ENCODE peak calls at places on chromosome 2, in four cellular contexts. J is A549, O is AG04450, U is Peyer's patch. Y is an unnamed sample.

GRCh38 chr2:189646521-189646920 is 14.7 kb upstream of the ASNSD1 start:
- DNase-seq in U (no peak), O (no peak), J (no peak), Y (no peak)

GRCh38 chr2:181788883-181789555 is 102.5 kb upstream of the ITPRID2 start:
- DNase-seq in J (no peak), U (no peak), O (no peak), Y (no peak)

GRCh38 chr2:160494243-160494642 is 636 bp upstream of the RBMS1 start:
- DNase-seq in U (no peak), O (no peak), J (no peak), Y (no peak)

GRCh38 chr2:173358617-173359016 is 3.9 kb downstream of the CDCA7 start:
- DNase-seq in J (no peak), O (no peak), U (no peak), Y (no peak)

GRCh38 chr2:75074228-75074627 is 115.8 kb downstream of the POLE4 start:
- DNase-seq in O (no peak), J (no peak), U (no peak), Y (no peak)

GRCh38 chr2:62475172-62476011 is 30.6 kb downstream of the TMEM17 start:
- DNase-seq in J (no peak), U (no peak), O (no peak), Y (peak)

GRCh38 chr2:88669371-88670214 is 21.9 kb upstream of the RPIA start:
- DNase-seq in O (no peak), J (peak), U (peak), Y (no peak)

GRCh38 chr2:8611712-8612111 is 70.1 kb upstream of the ID2 start:
- DNase-seq in O (no peak), J (no peak), U (no peak), Y (no peak)

GRCh38 chr2:44286884-44287638 is 11.8 kb downstream of the SLC3A1 start:
- DNase-seq in J (no peak), U (no peak), O (no peak), Y (no peak)

GRCh38 chr2:241441492-241441891 is 66.9 kb downstream of the STK25 start:
- DNase-seq in O (no peak), U (no peak), J (no peak), Y (no peak)

GRCh38 chr2:221943078-221943810 is 355.6 kb downstream of the PAX3 start:
- DNase-seq in J (no peak), O (no peak), U (no peak), Y (no peak)

GRCh38 chr2:150788741-150789140 is 301.3 kb upstream of the RND3 start:
- DNase-seq in O (no peak), J (no peak), U (no peak), Y (no peak)

GRCh38 chr2:25116956-25117355 is 51.4 kb downstream of the POMC start:
- DNase-seq in J (no peak), U (no peak), O (no peak), Y (no peak)

GRCh38 chr2:85951351-85952067 is 62.7 kb upstream of the ST3GAL5 start:
- DNase-seq in O (no peak), U (no peak), J (no peak), Y (no peak)

GRCh38 chr2:85954192-85954900 is 65.6 kb upstream of the ST3GAL5 start:
- DNase-seq in O (no peak), U (no peak), J (no peak), Y (no peak)

GRCh38 chr2:85953476-85953875 is 64.7 kb upstream of the ST3GAL5 start:
- DNase-seq in J (no peak), O (no peak), U (no peak), Y (no peak)

GRCh38 chr2:85950743-85951142 is 62.0 kb upstream of the ST3GAL5 start:
- DNase-seq in U (no peak), O (no peak), J (no peak), Y (no peak)

GRCh38 chr2:85952196-85952734 is 63.5 kb upstream of the ST3GAL5 start:
- DNase-seq in U (no peak), O (no peak), J (no peak), Y (no peak)
- H3K4me3 ChIP-seq in U (no peak), O (no peak), J (no peak), Y (no peak)

DNA sequence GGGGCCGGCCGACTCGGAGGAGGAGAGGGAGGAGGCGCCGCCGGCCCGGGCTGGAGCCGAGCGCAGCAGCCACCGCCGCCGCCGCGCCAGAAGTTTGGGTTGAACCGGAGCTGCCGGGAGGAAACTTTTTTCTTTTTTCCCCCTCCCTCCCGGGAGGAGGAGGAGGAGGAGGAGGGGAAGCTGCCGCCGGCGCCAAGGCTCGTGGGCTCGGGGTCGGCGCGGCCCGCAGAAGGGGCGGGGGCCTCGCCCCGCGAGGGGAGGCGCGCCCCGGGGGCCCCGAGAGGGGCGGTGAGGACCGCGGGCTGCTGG is 266 bp downstream of the CRIM1 start:
- DNase-seq in U (no peak), O (no peak), J (no peak), Y (no peak)
- H3K4me3 ChIP-seq in U (peak), O (peak), J (peak), Y (peak)

DNA sequence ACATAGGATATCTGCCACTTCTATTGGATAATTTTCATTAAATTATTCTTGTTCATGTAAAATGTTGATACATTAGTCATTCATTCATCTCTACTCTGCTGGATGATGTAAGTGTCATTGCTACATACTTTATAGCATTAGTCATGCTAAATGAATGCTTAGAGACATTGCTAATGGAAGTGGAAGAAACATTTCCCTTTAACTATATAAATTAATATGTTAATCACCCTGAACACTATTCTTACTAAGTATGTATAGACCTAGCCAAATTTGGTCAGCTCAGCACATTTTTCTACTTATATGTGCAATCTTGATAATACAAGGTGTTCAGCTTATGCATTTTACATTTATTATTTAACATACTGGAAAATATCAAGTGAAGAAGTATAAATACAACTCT is 160.2 kb downstream of the DPP4 start:
- DNase-seq in J (no peak), O (no peak), U (no peak), Y (no peak)
- H3K4me3 ChIP-seq in J (no peak), O (no peak), U (no peak), Y (no peak)

DNA sequence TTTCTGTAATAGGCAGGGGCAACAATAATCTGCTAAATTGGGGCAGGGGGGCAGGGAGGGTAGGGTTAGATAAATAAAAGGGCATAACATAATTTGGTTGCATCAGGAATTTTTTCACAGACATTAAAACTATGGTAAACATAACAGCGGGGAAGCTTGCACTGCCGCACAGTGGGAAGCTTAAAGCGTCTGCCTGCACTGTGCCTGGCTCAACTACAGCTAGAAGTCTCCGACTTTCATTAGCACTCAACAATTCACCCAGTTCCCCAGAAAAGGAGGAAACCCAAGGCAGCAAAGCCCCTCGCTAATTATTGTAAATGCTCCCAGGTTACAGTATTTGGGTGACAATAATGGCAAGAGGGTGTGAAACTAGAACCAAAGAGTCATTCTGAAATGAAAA is 562.9 kb downstream of the ARHGAP15 start:
- DNase-seq in O (no peak), J (no peak), U (no peak), Y (no peak)
- H3K4me3 ChIP-seq in O (no peak), J (no peak), U (no peak), Y (no peak)

GRCh38 chr2:130852521-130853115 is 15.9 kb downstream of the ARHGEF4 start:
- DNase-seq in U (no peak), O (no peak), J (no peak), Y (no peak)
- H3K4me3 ChIP-seq in U (no peak), O (no peak), J (no peak), Y (no peak)

DNA sequence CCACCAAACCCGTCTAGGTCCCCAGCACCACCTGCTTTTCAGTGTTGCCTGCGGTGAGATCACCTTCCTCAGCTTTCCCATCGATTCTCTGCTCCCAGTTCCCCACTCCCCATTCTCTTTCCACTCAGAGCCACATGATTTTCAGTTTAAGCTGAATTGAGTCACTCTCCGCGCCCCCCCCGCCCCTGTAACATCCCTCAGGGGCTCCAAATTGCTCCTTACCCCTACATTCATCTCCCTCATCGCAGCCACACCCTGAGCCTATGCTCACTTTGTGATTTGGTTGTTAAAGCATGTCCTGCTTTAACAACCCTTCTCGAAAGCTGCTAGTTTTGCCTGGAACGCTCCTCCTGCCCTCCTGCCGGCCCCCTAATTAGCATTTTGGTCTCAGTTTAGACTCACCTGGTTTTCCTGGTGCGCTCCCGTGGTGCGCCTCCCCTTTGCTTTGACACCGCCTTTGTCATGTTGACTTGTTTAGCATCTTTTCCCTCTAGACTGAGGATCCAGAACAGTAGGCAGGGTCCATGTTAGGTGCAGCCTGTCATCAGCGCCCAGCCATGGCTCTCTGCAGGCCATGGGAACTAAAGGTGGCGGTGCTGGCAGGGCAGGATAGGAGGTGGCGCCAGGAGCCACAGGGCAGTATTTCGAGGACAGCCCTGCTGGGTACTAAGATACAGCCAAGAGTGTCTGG is 60.8 kb downstream of the ST3GAL5 start:
- DNase-seq in J (no peak), U (no peak), O (no peak), Y (no peak)
- H3K4me3 ChIP-seq in J (peak), U (no peak), O (no peak), Y (peak)

GRCh38 chr2:23700627-23701026 is 226.3 kb downstream of the ATAD2B start:
- DNase-seq in U (no peak), J (no peak), O (no peak), Y (no peak)

GRCh38 chr2:23706613-23707078 is 220.3 kb downstream of the ATAD2B start:
- DNase-seq in O (no peak), J (no peak), U (no peak), Y (no peak)

GRCh38 chr2:23705771-23706612 is 220.9 kb downstream of the ATAD2B start:
- DNase-seq in O (no peak), J (no peak), U (peak), Y (no peak)

GRCh38 chr2:23703583-23704385 is 223.1 kb downstream of the ATAD2B start:
- DNase-seq in J (no peak), O (no peak), U (peak), Y (no peak)

GRCh38 chr2:23703037-23703582 is 223.8 kb downstream of the ATAD2B start:
- DNase-seq in O (no peak), U (no peak), J (no peak), Y (no peak)
- H3K4me3 ChIP-seq in O (no peak), U (no peak), J (no peak), Y (no peak)

GRCh38 chr2:97663626-97663961 is 250 bp downstream of the ACTR1B start:
- DNase-seq in J (no peak), O (no peak), U (no peak), Y (no peak)

GRCh38 chr2:97660775-97661417 is 2.9 kb downstream of the ACTR1B start:
- DNase-seq in U (no peak), J (no peak), O (no peak), Y (no peak)

GRCh38 chr2:97662895-97663625 is 784 bp downstream of the ACTR1B start:
- DNase-seq in J (peak), U (peak), O (peak), Y (peak)

GRCh38 chr2:97662386-97662894 is 1.4 kb downstream of the ACTR1B start:
- DNase-seq in U (no peak), J (no peak), O (no peak), Y (no peak)

GRCh38 chr2:97661927-97662326 is 1.9 kb downstream of the ACTR1B start:
- DNase-seq in J (no peak), O (no peak), U (no peak), Y (no peak)
- H3K4me3 ChIP-seq in J (no peak), O (peak), U (no peak), Y (no peak)

GRCh38 chr2:236236559-236237450 is 27.4 kb downstream of the ASB18 start:
- DNase-seq in U (no peak), J (peak), O (no peak), Y (no peak)

GRCh38 chr2:236238756-236239155 is 25.4 kb downstream of the ASB18 start:
- DNase-seq in U (no peak), O (no peak), J (no peak), Y (no peak)

GRCh38 chr2:236239276-236240065 is 24.7 kb downstream of the ASB18 start:
- DNase-seq in O (no peak), J (no peak), U (no peak), Y (no peak)

GRCh38 chr2:236240228-236240990 is 23.8 kb downstream of the ASB18 start:
- DNase-seq in J (no peak), O (no peak), U (no peak), Y (no peak)

DNA sequence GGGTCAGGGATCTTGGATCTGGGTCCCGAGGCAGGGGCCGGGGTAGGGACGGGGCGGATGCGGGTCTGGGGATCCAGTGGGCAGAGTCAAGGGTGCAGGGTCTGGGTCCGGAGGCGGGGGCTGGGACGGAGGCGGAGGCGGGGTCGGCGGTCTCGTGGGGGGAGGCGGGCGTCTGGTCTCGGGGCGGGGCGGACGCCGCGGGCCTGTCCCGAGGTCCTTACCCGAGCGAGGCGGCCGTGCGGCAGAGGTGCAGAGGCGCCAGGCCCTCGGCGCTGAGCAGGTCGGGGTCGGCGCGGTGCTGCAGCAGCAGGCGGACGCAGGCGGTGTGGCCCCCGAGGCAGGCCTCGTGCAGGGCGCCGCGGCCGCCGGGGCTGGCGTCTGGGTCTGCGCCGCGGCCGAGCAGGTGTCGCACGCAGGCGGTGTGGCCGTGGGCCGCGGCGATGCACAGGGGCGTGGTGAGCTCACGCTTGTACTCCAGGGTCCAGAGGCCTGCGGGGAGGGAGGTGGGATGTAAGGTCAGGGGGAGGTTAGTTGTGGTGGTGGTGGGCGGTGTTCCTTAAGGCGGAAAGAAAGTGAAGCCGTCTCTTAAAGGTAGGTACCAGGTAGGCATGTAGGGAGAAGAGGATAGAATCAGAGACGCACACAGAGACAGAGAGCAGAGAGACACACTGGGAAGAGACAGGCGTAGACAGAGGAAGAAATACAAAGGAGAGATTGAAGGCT is 26.6 kb downstream of the ASB18 start:
- DNase-seq in U (no peak), J (no peak), O (no peak), Y (no peak)
- H3K4me3 ChIP-seq in U (no peak), J (no peak), O (no peak), Y (no peak)

GRCh38 chr2:205024822-205025518 is 479.7 kb downstream of the PARD3B start:
- DNase-seq in O (peak), J (peak), U (peak), Y (no peak)
- H3K4me3 ChIP-seq in O (peak), J (peak), U (no peak), Y (no peak)

Y was measured in CD8-positive, alpha-beta T cell.